ENCODE peak calls at places on chromosomes 6 and 20, in seven cellular contexts. S, P, A, H, T, N and R are unnamed samples.

GRCh38 chr6:33762713-33763112 is 16.0 kb upstream of the IP6K3 start:
- DNase-seq in S (peak), P (no peak), A (peak), H (no peak), T (no peak), N (no peak), R (no peak)

GRCh38 chr6:129345890-129346289 is 364.1 kb downstream of the ARHGAP18 start:
- DNase-seq in S (peak), P (no peak), A (peak), H (peak), T (no peak), N (no peak), R (no peak)

GRCh38 chr6:24699521-24700359 is 19.2 kb downstream of the C6orf62 start:
- DNase-seq in S (no peak), P (no peak), A (peak), H (no peak), T (no peak), N (no peak), R (no peak)

GRCh38 chr6:131379951-131380350 is 193.1 kb upstream of the ARG1 start:
- DNase-seq in S (peak), P (no peak), A (peak), H (peak), T (no peak), N (no peak), R (no peak)

GRCh38 chr6:131979515-131980337 is 28.6 kb upstream of the CCN2 start:
- DNase-seq in S (peak), P (no peak), A (peak), H (peak), T (no peak), N (no peak), R (no peak)

GRCh38 chr6:125753218-125753936 is 3.9 kb downstream of the HEY2 start:
- DNase-seq in S (peak), P (no peak), A (peak), H (peak), T (no peak), N (peak), R (no peak)

GRCh38 chr20:23602699-23603098 is 3.0 kb downstream of the CST9 start:
- DNase-seq in S (no peak), P (no peak), A (no peak), H (no peak), T (no peak), N (no peak), R (no peak)

GRCh38 chr6:24537082-24537699 is 42.4 kb downstream of the ALDH5A1 start:
- DNase-seq in S (no peak), P (no peak), A (no peak), H (no peak), T (no peak), N (no peak), R (no peak)

GRCh38 chr20:5484926-5485325 is 168.2 kb upstream of the PROKR2 start:
- DNase-seq in S (no peak), P (no peak), A (no peak), H (no peak), T (no peak), N (no peak), R (no peak)

GRCh38 chr20:16574656-16575355 is 1.6 kb upstream of the KIF16B start:
- DNase-seq in S (peak), P (peak), A (peak), H (peak), T (peak), N (peak), R (peak)

GRCh38 chr6:113122060-113122459 is 735.1 kb upstream of the MARCKS start:
- DNase-seq in S (peak), P (no peak), A (peak), H (peak), T (no peak), N (no peak), R (no peak)

GRCh38 chr6:1797801-1798200 is 188.1 kb downstream of the FOXC1 start:
- DNase-seq in S (peak), P (no peak), A (peak), H (peak), T (no peak), N (peak), R (no peak)

GRCh38 chr20:34037121-34037520 is 43.4 kb downstream of the RALY start:
- DNase-seq in S (no peak), P (no peak), A (no peak), H (peak), T (peak), N (no peak), R (no peak)

GRCh38 chr6:47428746-47429664 is 48.6 kb upstream of the CD2AP start:
- DNase-seq in S (no peak), P (no peak), A (no peak), H (no peak), T (no peak), N (no peak), R (no peak)

GRCh38 chr6:56683882-56684281 is 41.2 kb upstream of the DST start:
- DNase-seq in S (peak), P (no peak), A (peak), H (peak), T (no peak), N (no peak), R (no peak)

GRCh38 chr6:121697921-121698320 is 262.5 kb downstream of the GJA1 start:
- DNase-seq in S (no peak), P (no peak), A (no peak), H (no peak), T (no peak), N (no peak), R (no peak)

GRCh38 chr6:155527443-155527842 is 71.8 kb upstream of the NOX3 start:
- DNase-seq in S (no peak), P (no peak), A (no peak), H (no peak), T (no peak), N (no peak), R (no peak)

GRCh38 chr6:3316363-3316762 is 57.6 kb downstream of the PSMG4 start:
- DNase-seq in S (no peak), P (no peak), A (no peak), H (no peak), T (peak), N (no peak), R (no peak)

GRCh38 chr6:100880149-100880900 is 804 bp downstream of the ASCC3 start:
- DNase-seq in S (peak), P (no peak), A (peak), H (peak), T (no peak), N (no peak), R (no peak)

GRCh38 chr6:168834814-168835213 is 393.8 kb downstream of the SMOC2 start:
- DNase-seq in S (no peak), P (no peak), A (no peak), H (no peak), T (no peak), N (no peak), R (no peak)

GRCh38 chr20:58670097-58670496 is 19.0 kb downstream of the STX16 start:
- DNase-seq in S (peak), P (no peak), A (no peak), H (no peak), T (no peak), N (no peak), R (no peak)

GRCh38 chr6:42551202-42551601 is 12.6 kb upstream of the UBR2 start:
- DNase-seq in S (peak), P (no peak), A (peak), H (peak), T (no peak), N (no peak), R (no peak)

GRCh38 chr6:36389353-36389752 is 1.9 kb upstream of the ETV7 start:
- DNase-seq in S (no peak), P (no peak), A (no peak), H (no peak), T (no peak), N (no peak), R (no peak)

GRCh38 chr6:170293411-170293844 is 2.5 kb upstream of the DLL1 start:
- DNase-seq in S (no peak), P (no peak), A (no peak), H (no peak), T (no peak), N (no peak), R (no peak)

GRCh38 chr6:63649847-63650265 is 14.3 kb downstream of the PHF3 start:
- DNase-seq in S (no peak), P (no peak), A (no peak), H (no peak), T (no peak), N (no peak), R (no peak)

GRCh38 chr6:84514089-84514971 is 250.1 kb downstream of the TBX18 start:
- DNase-seq in S (no peak), P (no peak), A (no peak), H (no peak), T (no peak), N (no peak), R (no peak)

GRCh38 chr6:43950206-43950605 is 177.0 kb downstream of the MRPL14 start:
- DNase-seq in S (no peak), P (no peak), A (no peak), H (no peak), T (peak), N (no peak), R (no peak)

GRCh38 chr6:1049900-1050299 is 262.0 kb upstream of the FOXQ1 start:
- DNase-seq in S (no peak), P (no peak), A (no peak), H (no peak), T (no peak), N (no peak), R (no peak)

GRCh38 chr6:1027795-1028569 is 283.9 kb upstream of the FOXQ1 start:
- DNase-seq in S (no peak), P (no peak), A (no peak), H (no peak), T (no peak), N (no peak), R (no peak)

GRCh38 chr6:26204332-26205160 is 117.3 kb downstream of the HFE start:
- DNase-seq in S (peak), P (peak), A (peak), H (peak), T (peak), N (peak), R (peak)
- TF ChIP-seq CTCF in S (peak), P (no peak), A (peak), H (peak), T (peak), N (no peak), R (no peak)

DNA sequence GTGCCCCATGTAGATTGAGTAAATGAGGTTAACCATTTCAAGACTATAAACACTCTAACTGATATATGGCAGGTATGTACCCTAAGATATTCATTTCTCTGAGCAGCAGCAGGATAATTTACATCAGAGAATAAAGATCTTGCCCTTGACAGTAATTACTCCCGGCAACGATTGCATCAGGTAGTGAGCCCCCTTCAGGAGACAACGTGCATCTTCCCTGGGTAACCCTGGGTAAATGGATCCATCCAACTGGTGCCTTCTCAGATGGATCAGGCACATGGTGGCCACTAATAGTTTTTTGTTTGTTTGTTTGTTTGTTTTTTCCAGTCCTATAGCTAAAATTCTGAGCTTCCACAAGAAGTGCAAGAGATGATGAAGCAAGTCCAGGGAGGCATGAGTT is 469.4 kb upstream of the SLC35B3 start:
- DNase-seq in S (no peak), P (no peak), A (no peak), H (no peak), T (no peak), N (peak), R (no peak)
- TF ChIP-seq CTCF in S (no peak), P (peak), A (no peak), H (no peak), T (no peak), N (peak), R (no peak)

GRCh38 chr20:10647471-10647870 is 26.3 kb downstream of the JAG1 start:
- DNase-seq in S (no peak), P (no peak), A (no peak), H (no peak), T (no peak), N (peak), R (no peak)
- TF ChIP-seq CTCF in S (peak), P (peak), A (peak), H (peak), T (peak), N (peak), R (no peak)

GRCh38 chr20:50344232-50345071 is 153.8 kb downstream of the CEBPB start:
- DNase-seq in S (no peak), P (no peak), A (no peak), H (no peak), T (no peak), N (peak), R (no peak)
- TF ChIP-seq CTCF in S (peak), P (no peak), A (peak), H (peak), T (no peak), N (peak), R (no peak)

DNA sequence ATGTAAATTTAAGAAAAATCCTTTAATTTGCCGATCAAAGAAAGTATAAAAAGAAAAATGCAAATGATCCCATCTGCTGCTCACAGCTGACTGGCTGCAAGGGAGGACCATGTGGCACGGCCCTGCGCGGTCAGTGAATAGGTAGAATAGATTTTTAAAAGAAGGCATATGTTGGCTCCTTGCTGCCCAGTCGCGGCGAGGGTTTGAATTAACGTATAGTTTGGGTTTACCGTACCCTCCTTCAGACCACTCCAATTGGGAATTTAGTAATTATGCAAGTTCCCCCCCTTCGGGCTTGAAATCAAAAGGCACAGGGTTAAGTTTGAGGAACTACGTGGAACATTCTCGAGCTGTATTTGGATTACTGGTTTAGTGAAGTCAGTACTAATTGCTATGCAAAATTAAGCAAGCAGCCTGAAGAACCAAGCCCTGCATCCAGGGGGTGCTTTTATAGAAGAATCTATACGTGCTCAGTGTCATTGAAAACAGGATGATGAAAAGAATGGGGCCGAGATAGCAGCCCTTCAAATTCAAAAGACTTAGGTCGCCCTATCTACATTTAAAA is 1.1 kb upstream of the BEND3 start:
- DNase-seq in S (no peak), P (peak), A (peak), H (no peak), T (no peak), N (peak), R (peak)
- TF ChIP-seq CTCF in S (peak), P (no peak), A (peak), H (peak), T (no peak), N (no peak), R (no peak)

DNA sequence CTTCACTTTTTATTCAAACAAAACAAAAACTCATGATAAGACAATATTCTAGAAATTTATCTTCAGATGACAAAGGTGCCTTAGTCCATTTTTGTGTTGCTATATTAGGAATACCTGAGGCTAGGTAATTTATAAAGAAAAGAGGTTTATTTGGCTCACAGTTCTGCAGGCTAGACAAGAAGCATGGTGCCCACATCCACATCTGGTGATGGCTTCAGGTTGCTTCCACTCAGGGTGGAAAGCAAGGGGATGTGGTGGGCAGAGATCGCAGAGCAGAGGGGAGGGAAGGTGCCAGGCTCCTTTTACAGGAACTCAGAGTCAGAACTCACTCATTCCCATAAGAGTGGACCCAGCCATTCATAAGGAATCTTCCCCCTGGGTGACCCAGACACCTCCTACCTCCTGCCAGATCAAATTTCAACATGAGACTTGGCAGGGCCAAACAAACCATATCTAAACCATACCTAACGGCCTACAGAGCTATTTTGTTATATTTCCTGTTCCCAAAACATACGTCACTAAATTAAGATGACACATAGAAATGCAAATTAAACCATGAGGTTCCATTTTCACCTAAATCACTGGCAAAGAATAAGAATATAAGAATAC is 26.4 kb downstream of the ABHD12 start:
- DNase-seq in S (no peak), P (no peak), A (peak), H (peak), T (no peak), N (no peak), R (no peak)
- TF ChIP-seq CTCF in S (no peak), P (no peak), A (no peak), H (no peak), T (no peak), N (no peak), R (no peak)

DNA sequence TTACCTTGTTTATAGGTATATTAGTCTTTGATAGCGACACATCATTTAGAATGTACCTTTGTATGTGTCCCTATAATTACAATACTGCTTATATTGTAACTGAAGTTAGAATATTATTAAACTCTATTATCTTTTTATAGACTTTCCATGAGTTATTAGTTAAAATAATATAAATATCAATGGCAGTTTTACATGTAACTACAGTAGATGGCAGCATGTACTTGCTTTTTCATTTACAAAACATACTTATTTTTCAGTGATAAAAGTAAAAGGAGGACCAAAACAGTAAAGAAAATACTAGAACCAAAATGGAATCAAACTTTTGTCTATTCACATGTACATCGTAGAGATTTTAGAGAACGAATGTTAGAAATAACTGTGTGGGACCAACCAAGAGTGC is 364.3 kb downstream of the RIMS1 start:
- DNase-seq in S (peak), P (no peak), A (peak), H (peak), T (no peak), N (no peak), R (no peak)
- TF ChIP-seq CTCF in S (peak), P (no peak), A (peak), H (peak), T (no peak), N (no peak), R (no peak)

GRCh38 chr20:3031524-3032147 is 11.8 kb upstream of the GNRH2 start:
- DNase-seq in S (no peak), P (no peak), A (no peak), H (no peak), T (no peak), N (no peak), R (no peak)
- TF ChIP-seq CTCF in S (no peak), P (no peak), A (no peak), H (no peak), T (no peak), N (no peak), R (no peak)